ENCODE peak calls at places on chromosomes 6 and 20, in four cellular contexts. E, P, U and T are unnamed samples. For H3K36me3, the result is how much of the 10 kb centered on the place peaks cover.

GRCh38 chr20:60482201-60482600 is 524.0 kb downstream of the CDH26 start:
- DNase-seq in E (no peak), U (no peak), P (no peak), T (no peak)

GRCh38 chr6:41640436-41640835 is 2.2 kb downstream of the MDFI start:
- DNase-seq in E (no peak), P (no peak), U (no peak), T (no peak)

GRCh38 chr6:116220172-116220571 is 33.7 kb downstream of the TSPYL4 start:
- DNase-seq in P (no peak), E (no peak), U (no peak), T (no peak)

GRCh38 chr20:51500311-51500710 is 42.2 kb downstream of the NFATC2 start:
- DNase-seq in E (no peak), P (no peak), U (no peak), T (peak)

GRCh38 chr6:16514249-16514648 is 247.0 kb downstream of the ATXN1 start:
- DNase-seq in E (no peak), U (no peak), P (no peak), T (no peak)

GRCh38 chr6:165704001-165704748 is 41.1 kb upstream of the PDE10A start:
- DNase-seq in E (no peak), U (no peak), P (no peak), T (no peak)

GRCh38 chr20:63322146-63322922 is 29.3 kb downstream of the COL20A1 start:
- DNase-seq in P (peak), E (no peak), U (peak), T (peak)

GRCh38 chr6:105243487-105243886 is 63.7 kb upstream of the POPDC3 start:
- DNase-seq in E (no peak), U (no peak), P (no peak), T (no peak)

GRCh38 chr20:11170025-11170424 is 496.2 kb upstream of the JAG1 start:
- DNase-seq in P (no peak), U (no peak), E (no peak), T (no peak)

GRCh38 chr6:129497591-129498555 is 212.1 kb downstream of the ARHGAP18 start:
- DNase-seq in E (no peak), P (no peak), U (no peak), T (no peak)
- H3K27ac ChIP-seq in E (no peak), P (no peak), U (no peak), T (no peak)

GRCh38 chr6:31614674-31615578 is at the start of gene AIF1:
- DNase-seq in U (no peak), P (no peak), E (no peak), T (no peak)

GRCh38 chr6:31614075-31614619 is 887 bp upstream of the AIF1 start:
- DNase-seq in P (no peak), E (no peak), U (no peak), T (no peak)

GRCh38 chr6:31617010-31617409 is 2.0 kb downstream of the AIF1 start:
- DNase-seq in E (no peak), P (no peak), U (no peak), T (no peak)

GRCh38 chr6:31619805-31620585 is 520 bp upstream of the PRRC2A start:
- DNase-seq in P (peak), E (peak), U (peak), T (peak)

DNA sequence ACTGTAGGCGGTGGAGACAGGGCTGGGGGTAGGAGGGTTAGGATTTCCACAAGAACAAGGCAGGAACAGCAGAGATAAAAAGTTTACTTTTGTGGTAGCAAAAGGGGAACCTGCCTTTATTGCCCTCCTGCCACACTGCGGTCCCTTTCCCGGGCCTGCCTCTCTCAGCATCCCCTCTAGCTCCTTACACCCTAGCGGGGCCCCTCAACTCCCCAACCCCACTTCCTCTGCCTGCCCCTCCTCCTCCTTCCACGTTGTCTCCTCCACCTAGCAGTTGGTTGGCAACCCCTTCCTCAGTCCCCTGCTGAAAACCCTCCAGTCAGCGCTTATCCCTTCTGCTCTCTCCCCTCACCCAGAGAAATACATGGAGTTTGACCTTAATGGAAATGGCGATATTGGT is 714 bp downstream of the AIF1 start:
- DNase-seq in E (no peak), U (no peak), P (no peak), T (peak)
- TF ChIP-seq POLR2A in E (no peak), U (no peak), P (no peak), T (no peak)

GRCh38 chr20:34532751-34533150 is 16.5 kb downstream of the DYNLRB1 start:
- DNase-seq in U (no peak), P (no peak), E (no peak), T (peak)
- H3K36me3 ChIP-seq in U (under half), P (under half), E (half or more), T (under half)

DNA sequence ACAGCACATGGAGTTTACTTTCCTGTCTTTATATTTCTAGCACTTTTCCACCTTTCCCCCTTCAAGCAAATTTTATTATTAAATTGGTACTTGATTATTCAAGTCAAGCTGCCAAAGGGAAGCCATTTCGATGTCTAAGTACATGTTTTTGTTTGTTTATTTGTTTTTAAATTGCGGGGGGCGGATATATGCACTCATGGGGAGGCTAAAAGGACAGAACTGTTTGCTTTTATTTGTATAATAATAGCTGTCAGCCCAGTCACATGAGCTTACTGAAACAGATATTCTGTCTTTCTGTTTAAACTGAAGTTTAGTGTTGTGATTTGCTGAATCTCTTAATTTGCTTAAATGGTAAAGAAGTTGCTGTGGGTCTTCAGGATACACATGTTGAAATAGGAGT is 49.6 kb upstream of the PLCG1 start:
- DNase-seq in P (no peak), U (no peak), E (no peak), T (no peak)
- H3K27ac ChIP-seq in P (no peak), U (no peak), E (no peak), T (no peak)

GRCh38 chr20:24150406-24150805 is 161.8 kb upstream of the GGTLC1 start:
- DNase-seq in U (no peak), E (no peak), P (no peak), T (no peak)
- TF ChIP-seq POLR2A in U (no peak), E (no peak), P (no peak), T (no peak)

DNA sequence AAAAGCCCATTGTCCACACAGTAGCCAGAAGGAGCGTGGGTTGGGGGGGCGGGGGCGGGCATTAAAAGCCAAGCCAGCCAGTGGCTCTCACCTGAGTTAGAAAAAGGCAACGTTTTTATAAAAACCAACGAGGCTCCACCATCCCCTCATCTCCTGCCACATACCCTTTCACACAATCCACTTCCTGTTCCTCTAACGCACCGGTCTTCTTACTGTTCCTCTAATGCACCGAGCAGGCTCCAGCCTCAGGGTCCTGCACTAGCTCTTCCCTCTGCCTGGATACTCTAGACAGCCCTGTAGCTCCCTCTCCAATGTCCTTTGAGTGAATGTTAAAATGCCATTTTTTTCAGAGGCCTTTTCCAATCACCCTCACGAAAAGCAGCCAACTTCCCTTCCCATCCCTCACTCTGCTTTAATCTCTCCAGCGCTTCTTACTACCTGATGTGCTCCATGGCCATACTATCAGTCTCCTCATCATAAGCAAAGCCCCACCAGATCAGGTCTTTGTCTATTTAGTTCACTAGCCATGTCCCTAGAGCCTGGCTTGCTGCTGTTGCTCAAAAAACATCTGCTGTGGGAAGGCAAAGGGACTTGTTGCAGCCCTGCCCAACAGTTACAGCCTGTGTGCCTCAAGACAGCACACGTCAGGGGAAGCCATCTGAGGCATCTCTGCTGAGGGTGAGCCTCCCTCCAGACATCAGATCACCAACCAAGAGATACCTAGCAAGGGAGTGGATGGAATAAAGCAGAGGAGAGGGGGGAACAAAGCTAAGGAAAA is 4.0 kb downstream of the FKBP1A start:
- DNase-seq in P (no peak), U (no peak), E (no peak), T (no peak)
- H3K36me3 ChIP-seq in P (under half), U (under half), E (under half), T (under half)